ENCODE peak calls at places on chromosomes 7 and 10, in six cellular contexts. G, I, X, J, Q and Z are unnamed samples.

GRCh38 chr10:69269761-69270160 is 8.5 kb upstream of the HK1 start:
- DNase-seq in I (no peak), Q (peak; percentile 61), G (no peak), X (no peak), J (no peak), Z (no peak)

GRCh38 chr7:12475362-12476063 is 71.8 kb upstream of the VWDE start:
- DNase-seq in G (no peak), Q (peak; percentile 92), X (no peak), J (no peak), I (no peak), Z (no peak)

GRCh38 chr10:20956843-20957242 is 59.7 kb upstream of the NEBL start:
- DNase-seq in I (no peak), G (no peak), J (no peak), X (no peak), Q (no peak), Z (no peak)

GRCh38 chr7:100865971-100866720 is 1.0 kb upstream of the TRIP6 start:
- DNase-seq in J (peak; percentile 70), I (no peak), X (peak; percentile 56), Q (no peak), G (no peak), Z (no peak)

GRCh38 chr10:14126697-14127440 is 203.9 kb downstream of the FRMD4A start:
- DNase-seq in G (no peak), Q (peak; percentile 27), J (no peak), I (no peak), X (no peak), Z (no peak)

GRCh38 chr7:82506702-82507101 is 63.1 kb upstream of the CACNA2D1 start:
- DNase-seq in G (no peak), Q (peak; percentile 39), I (no peak), J (no peak), X (no peak), Z (no peak)

GRCh38 chr10:66637273-66638036 is 288.4 kb upstream of the LRRTM3 start:
- DNase-seq in Q (peak; percentile 18), I (no peak), J (no peak), X (no peak), G (no peak), Z (no peak)

GRCh38 chr7:134902058-134902457 is 84.2 kb upstream of the AGBL3 start:
- DNase-seq in Q (peak; percentile 61), X (no peak), G (no peak), I (no peak), J (no peak), Z (no peak)

GRCh38 chr10:125026036-125026931 is 84.4 kb downstream of the ZRANB1 start:
- DNase-seq in G (no peak), Q (no peak), X (no peak), J (no peak), I (no peak), Z (no peak)

GRCh38 chr10:33661580-33662269 is 327.3 kb upstream of the NRP1 start:
- DNase-seq in G (no peak), J (peak; percentile 93), Q (peak; percentile 36), X (no peak), I (peak; percentile 77), Z (no peak)

GRCh38 chr10:3781458-3782098 is 3.4 kb downstream of the KLF6 start:
- DNase-seq in J (no peak), Q (peak; percentile 72), X (peak; percentile 58), I (no peak), G (no peak), Z (no peak)

GRCh38 chr7:107543338-107543993 is 20.3 kb downstream of the COG5 start:
- DNase-seq in J (no peak), Q (no peak), X (no peak), I (no peak), G (no peak), Z (no peak)

GRCh38 chr7:64515781-64516180 is 47.1 kb downstream of the ZNF680 start:
- DNase-seq in I (no peak), G (no peak), J (no peak), Q (peak; percentile 12), X (no peak), Z (no peak)

GRCh38 chr7:132270517-132270916 is 305.8 kb downstream of the PLXNA4 start:
- DNase-seq in G (no peak), X (no peak), Q (peak; percentile 5), J (no peak), I (no peak), Z (no peak)

GRCh38 chr7:17994079-17994478 is 33.6 kb downstream of the PRPS1L1 start:
- DNase-seq in J (no peak), X (peak; percentile 14), I (no peak), G (no peak), Q (no peak), Z (no peak)

GRCh38 chr10:1274098-1274745 is 218.0 kb downstream of the WDR37 start:
- DNase-seq in G (no peak), J (no peak), Q (no peak), X (no peak), I (no peak), Z (no peak)

GRCh38 chr7:26551740-26552139 is 260.1 kb downstream of the SNX10 start:
- DNase-seq in I (peak; percentile 80), J (no peak), X (no peak), Q (no peak), G (no peak), Z (no peak)

GRCh38 chr7:29255199-29255838 is 60.7 kb downstream of the CHN2 start:
- DNase-seq in I (no peak), J (no peak), X (no peak), Q (peak; percentile 7), G (no peak), Z (no peak)

GRCh38 chr7:129144095-129144833 is at the start of gene TSPAN33:
- DNase-seq in X (peak; percentile 78), J (peak; percentile 61), I (peak; percentile 6), Q (peak; percentile 70), G (peak; percentile 76), Z (peak; percentile 45)